ENCODE peak calls at places on chromosomes 6 and 20, in ten cellular contexts. K is PC-3, H is thoracic aorta, C is neural crest cell, R is astrocyte of the spinal cord, T is tibial nerve, Y is foreskin fibroblast, B is AG04450, G is upper lobe of right lung, A is WTC11. I is an unnamed sample.

GRCh38 chr20:49519777-49520359 is 37.4 kb upstream of the KCNB1 start:
- DNase-seq in T (no peak), K (no peak), G (no peak), B (no peak), Y (no peak), C (no peak), R (no peak), A (no peak), H (no peak), I (no peak)

GRCh38 chr6:13461352-13461751 is 26.0 kb downstream of the GFOD1 start:
- DNase-seq in H (no peak), B (no peak), C (no peak), Y (no peak), R (no peak), T (no peak), G (no peak), K (no peak), A (no peak), I (no peak)

GRCh38 chr6:56699066-56699654 is 56.5 kb upstream of the DST start:
- DNase-seq in B (no peak), R (peak), G (no peak), C (no peak), Y (no peak), T (no peak), H (no peak), K (peak), A (no peak), I (no peak)

GRCh38 chr6:117346142-117346930 is 79.4 kb downstream of the ROS1 start:
- DNase-seq in A (no peak), T (no peak), R (peak), H (no peak), K (peak), B (no peak), C (no peak), Y (peak), G (no peak), I (no peak)

GRCh38 chr6:108748959-108749358 is 99.3 kb upstream of the ARMC2 start:
- DNase-seq in T (no peak), K (no peak), G (no peak), C (no peak), H (no peak), A (no peak), Y (no peak), B (no peak), R (no peak), I (no peak)

GRCh38 chr6:96816182-96816888 is 20.9 kb downstream of the GPR63 start:
- DNase-seq in C (no peak), Y (no peak), T (no peak), A (no peak), H (no peak), K (no peak), G (no peak), B (no peak), R (peak), I (no peak)

GRCh38 chr6:28940859-28941680 is 17.3 kb upstream of the TRIM27 start:
- DNase-seq in C (peak), H (peak), R (peak), G (no peak), A (peak), Y (peak), T (peak), B (peak), K (peak), I (peak)

GRCh38 chr6:33812669-33813068 is 8.9 kb upstream of the MLN start:
- DNase-seq in Y (peak), T (no peak), B (no peak), G (peak), C (peak), R (peak), H (no peak), K (peak), A (peak), I (peak)

GRCh38 chr20:11993886-11994466 is 76.3 kb downstream of the BTBD3 start:
- DNase-seq in T (no peak), Y (no peak), G (no peak), R (no peak), H (no peak), C (no peak), A (peak), B (no peak), K (no peak), I (no peak)

GRCh38 chr6:41470341-41471063 is 75.7 kb upstream of the FOXP4 start:
- DNase-seq in T (peak), Y (no peak), A (peak), K (no peak), H (peak), C (no peak), G (peak), B (no peak), R (peak), I (peak)

GRCh38 chr6:128156315-128157111 is 255.7 kb upstream of the THEMIS start:
- DNase-seq in R (no peak), H (no peak), K (no peak), A (no peak), B (no peak), Y (no peak), G (no peak), T (no peak), C (no peak), I (no peak)

GRCh38 chr20:49713779-49714712 is at the start of gene B4GALT5:
- DNase-seq in R (peak), K (peak), B (peak), H (peak), Y (peak), G (peak), T (peak), C (peak), A (peak), I (peak)

GRCh38 chr20:48171626-48172025 is 386.3 kb upstream of the SULF2 start:
- DNase-seq in T (no peak), C (no peak), G (no peak), H (no peak), B (no peak), K (no peak), A (no peak), R (no peak), Y (no peak), I (no peak)

GRCh38 chr6:27889628-27890315 is 22.4 kb downstream of the OR2B2 start:
- DNase-seq in H (no peak), Y (no peak), A (no peak), K (no peak), G (no peak), C (no peak), B (no peak), T (no peak), R (no peak), I (no peak)

GRCh38 chr6:160259585-160259984 is 964 bp upstream of the SLC22A2 start:
- DNase-seq in R (no peak), H (no peak), Y (no peak), T (no peak), G (no peak), K (no peak), B (no peak), A (no peak), C (no peak), I (no peak)

GRCh38 chr6:150282806-150283205 is 86.0 kb upstream of the IYD start:
- DNase-seq in B (no peak), K (no peak), Y (peak), G (no peak), R (no peak), A (no peak), T (no peak), C (no peak), H (no peak), I (no peak)

GRCh38 chr6:130700397-130700796 is 126.8 kb upstream of the SMLR1 start:
- DNase-seq in C (no peak), H (no peak), T (no peak), G (no peak), A (no peak), R (no peak), B (no peak), K (no peak), Y (no peak), I (no peak)

GRCh38 chr6:34460796-34461507 is 4.9 kb upstream of the PACSIN1 start:
- DNase-seq in C (no peak), T (no peak), K (peak), A (no peak), Y (no peak), R (no peak), H (no peak), B (no peak), G (no peak), I (no peak)

GRCh38 chr6:63744810-63745209 is 109.2 kb downstream of the PHF3 start:
- DNase-seq in T (no peak), C (no peak), A (no peak), H (no peak), B (no peak), Y (no peak), R (no peak), K (no peak), G (no peak), I (no peak)

GRCh38 chr6:11770546-11771466 is 7.8 kb downstream of the ADTRP start:
- DNase-seq in T (peak), K (peak), Y (peak), B (peak), C (no peak), H (peak), G (peak), A (peak), R (peak), I (no peak)

GRCh38 chr6:11773013-11773412 is 5.6 kb downstream of the ADTRP start:
- DNase-seq in A (no peak), G (no peak), H (no peak), R (no peak), K (no peak), C (no peak), Y (no peak), T (no peak), B (no peak), I (no peak)

GRCh38 chr6:11771473-11772048 is 7.0 kb downstream of the ADTRP start:
- DNase-seq in C (no peak), A (no peak), K (peak), B (no peak), H (no peak), T (no peak), G (no peak), R (no peak), Y (no peak), I (no peak)

GRCh38 chr6:11773581-11773980 is 5.0 kb downstream of the ADTRP start:
- DNase-seq in A (no peak), B (no peak), R (no peak), T (no peak), H (no peak), G (no peak), C (no peak), Y (no peak), K (no peak), I (no peak)

GRCh38 chr6:11772109-11772830 is 6.3 kb downstream of the ADTRP start:
- DNase-seq in R (peak), K (peak), H (no peak), T (no peak), G (no peak), C (no peak), A (no peak), B (peak), Y (peak), I (no peak)
- TF ChIP-seq CTCF in R (no peak), K (no peak), H (no peak), T (no peak), G (no peak), C (no peak), A (no peak), B (no peak), Y (no peak), I (no peak)

GRCh38 chr20:41133709-41134361 is 3.5 kb upstream of the PLCG1 start:
- DNase-seq in B (no peak), G (no peak), K (no peak), R (no peak), Y (no peak), H (no peak), A (no peak), T (no peak), C (no peak), I (peak)
- TF ChIP-seq CTCF in B (no peak), G (no peak), K (no peak), R (no peak), Y (no peak), H (no peak), A (no peak), T (no peak), C (no peak), I (no peak)

GRCh38 chr6:89494131-89494793 is 61.3 kb downstream of the ANKRD6 start:
- DNase-seq in G (no peak), B (no peak), R (no peak), H (no peak), A (no peak), Y (no peak), C (no peak), K (peak), T (no peak), I (no peak)
- TF ChIP-seq CTCF in G (no peak), B (no peak), R (peak), H (no peak), A (no peak), Y (no peak), C (peak), K (no peak), T (no peak), I (no peak)

DNA sequence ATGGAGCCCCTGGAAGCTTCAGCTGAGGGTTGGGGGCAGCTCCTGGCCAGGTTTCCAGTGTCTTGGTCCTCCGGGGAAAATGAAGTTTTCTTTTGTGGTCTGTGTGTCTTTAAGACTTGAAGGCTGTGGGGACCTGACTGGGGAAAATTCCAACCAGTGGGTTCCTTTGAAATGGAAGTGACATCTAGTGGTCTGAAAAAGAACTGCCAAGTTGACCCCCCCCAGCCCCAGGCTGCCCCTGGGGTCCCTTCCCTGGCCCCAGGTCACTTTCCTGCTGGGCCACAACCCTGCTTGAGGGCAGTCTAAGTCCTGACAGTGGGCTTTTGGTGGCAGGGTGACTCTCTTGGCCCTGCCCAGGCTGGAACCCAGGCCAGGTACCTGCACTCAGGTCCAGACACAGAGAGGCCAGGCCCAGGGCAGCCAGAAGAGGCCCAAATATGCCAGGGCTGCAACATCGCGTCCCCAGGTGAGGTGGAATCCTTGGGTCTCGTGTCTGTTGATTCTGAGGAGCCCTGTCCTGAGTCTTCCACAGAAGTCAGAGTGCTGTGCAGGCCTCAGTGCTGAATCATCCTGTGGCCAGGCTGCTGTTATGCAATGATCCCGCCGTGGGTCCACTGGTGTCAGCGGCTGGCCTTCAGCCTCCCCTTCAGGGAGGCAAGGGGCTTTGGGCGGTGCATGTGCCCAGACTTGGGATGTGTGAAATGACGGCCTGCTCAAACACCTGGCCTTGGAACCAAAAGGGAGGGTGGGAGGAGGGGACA is 68.4 kb downstream of the VEGFA start:
- DNase-seq in C (no peak), A (peak), B (no peak), R (peak), K (peak), Y (peak), H (no peak), T (peak), G (no peak), I (peak)
- TF ChIP-seq CTCF in C (peak), A (peak), B (peak), R (peak), K (peak), Y (peak), H (no peak), T (peak), G (peak), I (peak)

DNA sequence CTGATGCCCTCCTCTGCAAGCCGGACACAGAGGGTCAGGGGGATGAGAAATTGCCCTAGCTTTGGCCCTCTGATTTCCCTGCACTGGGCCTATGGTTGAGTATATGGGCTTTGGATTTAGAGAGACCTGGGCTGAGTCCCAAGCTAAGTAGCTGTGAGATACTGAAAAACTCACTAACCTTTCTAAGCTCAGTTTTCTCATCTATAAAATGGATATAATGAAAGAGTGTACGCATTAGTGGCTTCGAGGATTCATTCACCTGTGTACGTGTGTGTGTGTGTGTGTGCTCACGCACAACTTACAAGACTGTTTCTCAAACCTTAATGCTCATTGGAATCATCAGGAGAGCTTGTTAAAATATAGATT is 12.7 kb upstream of the RBPJL start:
- DNase-seq in Y (no peak), K (no peak), A (no peak), C (no peak), H (no peak), R (no peak), B (no peak), T (no peak), G (no peak), I (no peak)
- TF ChIP-seq CTCF in Y (no peak), K (peak), A (no peak), C (peak), H (no peak), R (no peak), B (no peak), T (no peak), G (no peak), I (peak)

GRCh38 chr6:163179061-163179460 is 235.5 kb upstream of the QKI start:
- DNase-seq in B (no peak), K (no peak), T (no peak), G (no peak), C (no peak), H (no peak), A (no peak), Y (no peak), R (no peak), I (no peak)

GRCh38 chr6:163179721-163180120 is 234.8 kb upstream of the QKI start:
- DNase-seq in G (no peak), C (no peak), H (no peak), Y (no peak), K (no peak), T (no peak), A (no peak), R (no peak), B (no peak), I (no peak)

GRCh38 chr6:163181666-163182180 is 232.8 kb upstream of the QKI start:
- DNase-seq in R (no peak), C (no peak), G (no peak), Y (no peak), T (no peak), K (no peak), H (no peak), B (no peak), A (no peak), I (no peak)

GRCh38 chr6:163182696-163183095 is 231.8 kb upstream of the QKI start:
- DNase-seq in H (no peak), A (no peak), G (no peak), K (no peak), T (no peak), R (no peak), C (no peak), B (no peak), Y (no peak), I (no peak)

DNA sequence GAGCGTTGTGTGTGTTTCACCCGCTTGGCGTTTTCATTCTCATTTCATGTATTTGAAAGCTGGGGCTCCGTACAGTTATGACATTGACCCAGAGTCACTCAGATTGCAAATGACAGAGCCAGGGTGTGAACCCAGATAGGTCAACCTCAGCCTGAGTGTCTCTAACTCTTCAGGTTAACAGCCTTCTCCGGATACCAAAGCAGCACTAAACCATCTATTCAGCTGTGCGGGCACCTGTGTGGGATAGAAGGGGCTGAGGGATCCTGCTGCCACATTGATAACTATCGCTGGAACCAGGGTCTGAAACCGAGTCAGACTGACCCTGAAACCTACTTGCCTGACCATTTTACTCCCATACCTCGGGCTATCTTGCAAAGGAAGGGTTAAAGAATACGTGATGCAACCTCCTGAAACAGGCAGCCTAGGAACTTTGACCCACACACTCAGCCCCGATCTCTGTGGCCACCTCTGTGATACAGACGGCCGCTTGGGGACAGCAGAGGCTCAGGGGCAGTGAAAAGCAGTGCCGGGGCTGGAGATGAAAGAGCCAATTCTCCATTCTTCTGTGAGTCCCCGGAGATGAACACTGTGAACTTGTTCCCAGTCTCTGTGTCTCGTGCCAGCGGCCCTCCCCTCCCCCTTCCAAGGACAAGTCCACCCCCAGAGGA is 233.5 kb upstream of the QKI start:
- DNase-seq in T (peak), K (peak), Y (no peak), A (peak), H (no peak), G (peak), C (peak), R (peak), B (no peak), I (peak)
- TF ChIP-seq CTCF in T (peak), K (peak), Y (no peak), A (peak), H (peak), G (peak), C (peak), R (peak), B (peak), I (no peak)

DNA sequence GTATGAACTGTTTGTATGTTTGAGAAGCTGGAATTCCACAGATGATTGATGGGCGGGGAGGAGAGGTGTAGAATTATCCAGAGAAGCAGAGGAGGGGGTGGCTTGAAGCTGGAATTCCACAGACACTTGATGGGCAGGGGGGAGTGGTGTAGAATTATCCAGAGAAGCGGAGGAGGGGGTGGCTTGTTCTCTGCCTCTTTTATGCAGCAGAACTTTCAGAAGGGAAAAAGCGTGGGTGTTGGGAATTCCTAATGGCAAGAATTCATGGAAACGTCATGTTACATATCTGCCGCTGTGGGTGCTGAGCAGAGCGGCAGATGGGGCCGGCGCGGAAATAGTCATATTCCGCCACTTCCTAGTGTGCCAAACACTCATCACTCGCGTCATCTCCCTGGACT is 167.9 kb upstream of the KCNG1 start:
- DNase-seq in Y (no peak), R (no peak), A (no peak), T (no peak), K (no peak), B (no peak), H (no peak), C (no peak), G (no peak), I (no peak)
- TF ChIP-seq CTCF in Y (no peak), R (no peak), A (no peak), T (no peak), K (no peak), B (no peak), H (no peak), C (no peak), G (no peak), I (no peak)

GRCh38 chr6:18221288-18221615 is 43.1 kb downstream of the DEK start:
- DNase-seq in B (no peak), T (no peak), G (no peak), R (no peak), H (no peak), C (no peak), A (no peak), Y (no peak), K (no peak), I (no peak)
- TF ChIP-seq CTCF in B (no peak), T (no peak), G (no peak), R (no peak), H (no peak), C (no peak), A (no peak), Y (no peak), K (no peak), I (no peak)

DNA sequence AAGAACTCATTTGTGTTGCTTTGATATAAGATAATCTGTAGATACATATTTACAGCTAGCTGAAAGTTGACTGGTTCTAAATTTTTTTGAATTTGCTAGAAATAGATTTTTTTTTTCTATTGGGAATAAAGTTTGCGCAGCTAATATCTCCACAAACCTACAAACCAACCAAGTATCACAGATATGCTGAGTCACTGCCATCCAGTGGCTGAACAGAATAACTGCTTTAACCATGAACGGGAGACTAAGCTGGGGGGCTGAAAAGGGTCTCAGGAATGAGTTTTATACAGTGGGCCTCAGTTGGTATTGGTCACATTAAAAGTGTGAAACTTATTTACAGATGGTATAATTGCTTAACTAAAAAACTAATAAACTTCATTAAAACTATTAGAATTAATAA is 326.7 kb upstream of the CNR1 start:
- DNase-seq in H (no peak), C (no peak), Y (peak), A (no peak), T (no peak), B (no peak), K (peak), R (peak), G (no peak), I (no peak)
- TF ChIP-seq CTCF in H (peak), C (peak), Y (peak), A (no peak), T (peak), B (peak), K (peak), R (peak), G (peak), I (no peak)